ENCODE peak calls at places on chromosome 3, in eight cellular contexts. G is pancreas, K is GM23338, U is suprapubic skin, S is Peyer's patch, R is astrocyte, N is heart left ventricle, H is right lobe of liver. E is an unnamed sample.
A peak's percentile ranks its signal among the peaks of the same experiment; 100 is the strongest.

GRCh38 chr3:127565711-127566110 is 24.8 kb downstream of the TPRA1 start:
- DNase-seq in G (no peak), K (peak; percentile 12), U (no peak), S (no peak), R (no peak), N (no peak), H (no peak), E (no peak)

GRCh38 chr3:14460342-14461005 is 58.1 kb downstream of the SLC6A6 start:
- DNase-seq in G (peak; percentile 71), K (no peak), U (no peak), S (no peak), R (peak; percentile 96), N (peak; percentile 85), H (no peak), E (no peak)

GRCh38 chr3:160860346-160860745 is 104.3 kb downstream of the PPM1L start:
- DNase-seq in G (no peak), K (no peak), U (no peak), S (no peak), R (no peak), N (no peak), H (no peak), E (no peak)

GRCh38 chr3:155065537-155065936 is 14.6 kb upstream of the MME start:
- DNase-seq in G (no peak), K (no peak), U (no peak), S (no peak), R (peak; percentile 66), N (no peak), H (no peak), E (peak; percentile 96)

GRCh38 chr3:115623414-115623868 is at the start of gene GAP43:
- DNase-seq in G (no peak), K (peak; percentile 85), U (no peak), S (no peak), R (peak; percentile 96), N (peak; percentile 48), H (peak; percentile 44), E (peak; percentile 57)

GRCh38 chr3:181313379-181313778 is 323.8 kb upstream of the DNAJC19 start:
- DNase-seq in G (no peak), K (no peak), U (no peak), S (no peak), R (no peak), N (no peak), H (no peak), E (no peak)

GRCh38 chr3:150177673-150178378 is 207.1 kb upstream of the PFN2 start:
- DNase-seq in G (no peak), K (no peak), U (no peak), S (no peak), R (peak; percentile 77), N (no peak), H (no peak), E (peak; percentile 87)

GRCh38 chr3:107841864-107842263 is 249.0 kb downstream of the CD47 start:
- DNase-seq in G (no peak), K (no peak), U (no peak), S (no peak), R (peak; percentile 6), N (no peak), H (no peak), E (peak; percentile 8)

GRCh38 chr3:138674131-138674530 is 65.6 kb downstream of the FAIM start:
- DNase-seq in G (no peak), K (no peak), U (no peak), S (no peak), R (no peak), N (no peak), H (no peak), E (peak; percentile 67)

GRCh38 chr3:57700737-57701136 is 7.9 kb upstream of the DENND6A start:
- DNase-seq in G (no peak), K (no peak), U (no peak), S (no peak), R (no peak), N (no peak), H (no peak), E (no peak)

GRCh38 chr3:141452045-141452444 is 34.8 kb upstream of the RASA2 start:
- DNase-seq in G (no peak), K (peak; percentile 69), U (no peak), S (peak; percentile 67), R (peak; percentile 41), N (no peak), H (no peak), E (peak; percentile 59)

GRCh38 chr3:120024103-120024502 is 70.1 kb downstream of the GSK3B start:
- DNase-seq in G (no peak), K (no peak), U (no peak), S (no peak), R (no peak), N (no peak), H (no peak), E (no peak)

GRCh38 chr3:9399746-9400145 is 2.3 kb downstream of the SETD5 start:
- DNase-seq in G (peak; percentile 74), K (peak; percentile 88), U (peak; percentile 73), S (peak; percentile 70), R (peak; percentile 89), N (peak; percentile 93), H (peak; percentile 76), E (peak; percentile 80)

GRCh38 chr3:24419067-24419791 is 75.4 kb downstream of the THRB start:
- DNase-seq in G (no peak), K (no peak), U (no peak), S (no peak), R (no peak), N (no peak), H (no peak), E (no peak)

DNA sequence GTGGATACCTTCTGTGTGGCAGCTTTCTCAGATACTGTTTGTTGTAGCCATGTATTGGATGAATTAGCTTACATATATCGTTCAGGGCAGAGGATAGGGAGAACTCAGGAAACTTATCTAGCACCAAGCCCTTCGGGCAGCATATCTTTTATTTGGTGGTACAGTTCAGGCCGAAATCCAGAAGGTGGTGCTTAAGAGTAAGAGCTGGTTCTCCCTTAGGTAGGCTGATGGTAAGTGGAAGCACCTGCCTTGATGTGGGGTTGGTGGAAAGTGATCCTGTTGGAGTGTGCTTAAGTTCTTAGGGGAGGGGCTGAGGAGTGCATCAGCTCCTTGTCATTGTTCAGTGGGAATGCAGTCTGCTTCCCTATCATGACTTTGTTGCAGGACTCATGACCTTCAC is 187.5 kb downstream of the DOCK3 start:
- DNase-seq in G (no peak), K (peak; percentile 53), U (no peak), S (no peak), R (no peak), N (no peak), H (no peak), E (no peak)
- TF ChIP-seq CTCF in G (no peak), K (peak; percentile 46), U (no peak), S (no peak), R (no peak), N (no peak), H (no peak), E (no peak)

GRCh38 chr3:193620650-193621049 is 27.6 kb downstream of the OPA1 start:
- DNase-seq in G (no peak), K (no peak), U (no peak), S (no peak), R (peak; percentile 30), N (no peak), H (no peak), E (peak; percentile 22)
- H3K36me3 ChIP-seq in G (peaks cover 5% of the 10 kb centered on the region), K (peaks cover 21% of the 10 kb centered on the region), U (peaks cover 41% of the 10 kb centered on the region), S (peaks cover 51% of the 10 kb centered on the region), R (peaks cover 26% of the 10 kb centered on the region), N (peaks cover 81% of the 10 kb centered on the region), H (no peaks in the 10 kb centered on the region), E (peaks cover 3% of the 10 kb centered on the region)

DNA sequence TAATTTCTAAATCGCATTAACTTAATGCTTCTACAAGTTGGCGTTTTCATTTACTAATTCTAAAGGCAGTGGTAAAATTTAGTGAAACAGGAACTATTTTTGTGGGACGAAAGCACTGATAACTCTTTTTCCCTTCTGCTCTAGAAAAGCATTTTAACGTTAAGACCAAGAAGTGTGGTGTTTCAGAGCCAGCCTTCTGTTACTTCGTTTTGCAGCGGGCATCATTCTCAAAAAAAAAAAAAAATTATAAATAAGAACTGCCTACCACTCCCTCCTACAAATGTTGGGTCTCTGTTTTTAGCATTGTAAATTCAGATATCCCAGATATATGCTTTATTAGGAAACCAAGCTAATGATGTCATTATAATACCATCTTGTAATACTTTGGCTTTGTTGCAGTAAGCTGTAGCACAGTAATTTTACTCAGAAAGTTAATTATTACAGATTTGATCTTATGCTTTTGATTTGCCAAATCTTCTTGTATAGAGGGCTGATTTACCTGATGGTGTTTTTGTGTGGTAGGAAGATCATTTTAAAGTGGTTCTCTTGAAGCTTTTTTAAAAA is 1.6 kb downstream of the ATP11B start:
- DNase-seq in G (no peak), K (no peak), U (no peak), S (no peak), R (no peak), N (no peak), H (no peak), E (peak; percentile 36)
- H3K4me3 ChIP-seq in G (peak overlapping the region; percentile 95), K (peak overlapping the region; percentile 93), U (peak overlapping the region; percentile 97), S (peak overlapping the region; percentile 95), R (peak overlapping the region; percentile 77), N (peak overlapping the region; percentile 66), H (peak overlapping the region; percentile 80), E (peak overlapping the region; percentile 90)

DNA sequence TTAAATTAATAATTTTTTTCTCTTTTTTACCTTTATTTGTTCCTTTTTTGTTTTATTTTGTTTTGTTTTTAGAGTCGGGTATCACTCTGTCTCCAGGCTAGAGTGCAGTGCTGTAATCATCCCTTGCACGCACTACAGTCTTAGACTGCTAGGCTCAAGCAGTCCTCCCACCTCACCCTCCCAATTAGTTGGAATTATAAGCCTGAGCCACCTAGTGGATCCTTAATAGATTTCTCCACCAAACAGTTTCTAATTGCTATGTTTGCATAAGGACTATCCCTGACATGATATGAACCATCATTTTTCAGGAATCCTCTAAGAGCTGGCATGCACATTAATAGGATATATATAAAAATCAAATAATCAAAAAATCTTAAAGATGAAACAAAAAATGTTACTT is 993.2 kb downstream of the OTOL1 start:
- DNase-seq in G (no peak), K (peak; percentile 31), U (no peak), S (no peak), R (peak; percentile 17), N (no peak), H (no peak), E (no peak)
- TF ChIP-seq CTCF in G (no peak), K (peak; percentile 38), U (no peak), S (no peak), R (no peak), N (no peak), H (no peak), E (no peak)